ENCODE peak calls at places on chromosomes 11 and 22, in six cellular contexts. One of them, this sample, is unnamed.

GRCh38 chr22:35400335-35400680 is 368 bp downstream of the MCM5 start:
- DNase-seq in tibial nerve: no peak
- DNase-seq in osteoblast: peak
- DNase-seq in fibroblast of lung: no peak
- DNase-seq in pons: no peak
- DNase-seq in sigmoid colon: no peak
- DNase-seq in this sample: no peak

GRCh38 chr11:60762851-60763691 is 6.4 kb downstream of the MS4A15 start:
- DNase-seq in tibial nerve: no peak
- DNase-seq in osteoblast: no peak
- DNase-seq in fibroblast of lung: no peak
- DNase-seq in pons: no peak
- DNase-seq in sigmoid colon: no peak
- DNase-seq in this sample: no peak

GRCh38 chr11:30365793-30366517 is 43.1 kb downstream of the ARL14EP start:
- DNase-seq in tibial nerve: no peak
- DNase-seq in osteoblast: no peak
- DNase-seq in fibroblast of lung: no peak
- DNase-seq in pons: no peak
- DNase-seq in sigmoid colon: no peak
- DNase-seq in this sample: no peak

GRCh38 chr11:85863855-85864254 is 8.7 kb downstream of the CCDC83 start:
- DNase-seq in tibial nerve: no peak
- DNase-seq in osteoblast: no peak
- DNase-seq in fibroblast of lung: no peak
- DNase-seq in pons: no peak
- DNase-seq in sigmoid colon: no peak
- DNase-seq in this sample: no peak

GRCh38 chr11:79011357-79011756 is 429.5 kb downstream of the TENM4 start:
- DNase-seq in tibial nerve: no peak
- DNase-seq in osteoblast: no peak
- DNase-seq in fibroblast of lung: no peak
- DNase-seq in pons: no peak
- DNase-seq in sigmoid colon: no peak
- DNase-seq in this sample: no peak

GRCh38 chr11:34380696-34381095 is 22.9 kb upstream of the ABTB2 start:
- DNase-seq in tibial nerve: no peak
- DNase-seq in osteoblast: peak
- DNase-seq in fibroblast of lung: no peak
- DNase-seq in pons: no peak
- DNase-seq in sigmoid colon: no peak
- DNase-seq in this sample: no peak

GRCh38 chr11:36041988-36042606 is 98.2 kb downstream of the LDLRAD3 start:
- DNase-seq in tibial nerve: no peak
- DNase-seq in osteoblast: no peak
- DNase-seq in fibroblast of lung: no peak
- DNase-seq in pons: no peak
- DNase-seq in sigmoid colon: no peak
- DNase-seq in this sample: no peak

GRCh38 chr11:40879911-40880310 is 579.5 kb downstream of the LRRC4C start:
- DNase-seq in tibial nerve: no peak
- DNase-seq in osteoblast: no peak
- DNase-seq in fibroblast of lung: no peak
- DNase-seq in pons: no peak
- DNase-seq in sigmoid colon: no peak
- DNase-seq in this sample: no peak

GRCh38 chr11:125284209-125284608 is 119.7 kb downstream of the PKNOX2 start:
- DNase-seq in tibial nerve: no peak
- DNase-seq in osteoblast: no peak
- DNase-seq in fibroblast of lung: no peak
- DNase-seq in pons: no peak
- DNase-seq in sigmoid colon: no peak
- DNase-seq in this sample: no peak

GRCh38 chr11:41459602-41460405 is at the start of gene LRRC4C:
- DNase-seq in tibial nerve: no peak
- DNase-seq in osteoblast: no peak
- DNase-seq in fibroblast of lung: no peak
- DNase-seq in pons: peak
- DNase-seq in sigmoid colon: no peak
- DNase-seq in this sample: peak

GRCh38 chr22:37100589-37101127 is 8.9 kb downstream of the TMPRSS6 start:
- DNase-seq in tibial nerve: no peak
- DNase-seq in osteoblast: no peak
- DNase-seq in fibroblast of lung: no peak
- DNase-seq in pons: no peak
- DNase-seq in sigmoid colon: no peak
- DNase-seq in this sample: no peak

GRCh38 chr22:36435516-36436415 is 45.7 kb downstream of the TXN2 start:
- DNase-seq in tibial nerve: no peak
- DNase-seq in osteoblast: peak
- DNase-seq in fibroblast of lung: no peak
- DNase-seq in pons: no peak
- DNase-seq in sigmoid colon: no peak
- DNase-seq in this sample: no peak

GRCh38 chr11:88555018-88555828 is 217.7 kb upstream of the CTSC start:
- DNase-seq in tibial nerve: peak
- DNase-seq in osteoblast: peak
- DNase-seq in fibroblast of lung: peak
- DNase-seq in pons: no peak
- DNase-seq in sigmoid colon: no peak
- DNase-seq in this sample: no peak

GRCh38 chr11:11113676-11114075 is 239.4 kb downstream of the CSNK2A3 start:
- DNase-seq in tibial nerve: no peak
- DNase-seq in osteoblast: no peak
- DNase-seq in fibroblast of lung: no peak
- DNase-seq in pons: no peak
- DNase-seq in sigmoid colon: no peak
- DNase-seq in this sample: no peak

GRCh38 chr22:46935506-46936377 is 173.3 kb downstream of the TBC1D22A start:
- DNase-seq in tibial nerve: no peak
- DNase-seq in osteoblast: no peak
- DNase-seq in fibroblast of lung: no peak
- DNase-seq in pons: no peak
- DNase-seq in sigmoid colon: no peak
- DNase-seq in this sample: no peak

GRCh38 chr22:45317551-45318167 is 7.9 kb downstream of the FAM118A start:
- DNase-seq in tibial nerve: peak
- DNase-seq in osteoblast: peak
- DNase-seq in fibroblast of lung: peak
- DNase-seq in pons: no peak
- DNase-seq in sigmoid colon: peak
- DNase-seq in this sample: no peak

GRCh38 chr11:70220136-70220535 is 17.0 kb downstream of the FADD start:
- DNase-seq in tibial nerve: no peak
- DNase-seq in osteoblast: no peak
- DNase-seq in fibroblast of lung: no peak
- DNase-seq in pons: no peak
- DNase-seq in sigmoid colon: no peak
- DNase-seq in this sample: no peak

GRCh38 chr11:117915672-117916235 is 13.4 kb downstream of the TMPRSS13 start:
- DNase-seq in tibial nerve: no peak
- DNase-seq in osteoblast: no peak
- DNase-seq in fibroblast of lung: no peak
- DNase-seq in pons: no peak
- DNase-seq in sigmoid colon: peak
- DNase-seq in this sample: no peak

GRCh38 chr11:61777234-61778090 is 14.9 kb downstream of the TMEM258 start:
- DNase-seq in tibial nerve: no peak
- DNase-seq in osteoblast: peak
- DNase-seq in fibroblast of lung: no peak
- DNase-seq in pons: no peak
- DNase-seq in sigmoid colon: no peak
- DNase-seq in this sample: no peak

GRCh38 chr11:46693597-46694012 is 6.8 kb downstream of the ARHGAP1 start:
- DNase-seq in tibial nerve: no peak
- DNase-seq in osteoblast: peak
- DNase-seq in fibroblast of lung: no peak
- DNase-seq in pons: no peak
- DNase-seq in sigmoid colon: no peak
- DNase-seq in this sample: no peak

GRCh38 chr11:115226556-115226955 is 277.7 kb downstream of the CADM1 start:
- DNase-seq in tibial nerve: no peak
- DNase-seq in osteoblast: peak
- DNase-seq in fibroblast of lung: peak
- DNase-seq in pons: no peak
- DNase-seq in sigmoid colon: no peak
- DNase-seq in this sample: no peak

GRCh38 chr11:39255648-39256047 is 2203.8 kb downstream of the LRRC4C start:
- DNase-seq in tibial nerve: no peak
- DNase-seq in osteoblast: no peak
- DNase-seq in fibroblast of lung: no peak
- DNase-seq in pons: no peak
- DNase-seq in sigmoid colon: no peak
- DNase-seq in this sample: no peak

GRCh38 chr11:68439355-68440065 is 21.0 kb upstream of the PPP6R3 start:
- DNase-seq in tibial nerve: no peak
- DNase-seq in osteoblast: no peak
- DNase-seq in fibroblast of lung: no peak
- DNase-seq in pons: no peak
- DNase-seq in sigmoid colon: peak
- DNase-seq in this sample: no peak

GRCh38 chr11:114501901-114502300 is 57.8 kb downstream of the NXPE1 start:
- DNase-seq in tibial nerve: no peak
- DNase-seq in osteoblast: no peak
- DNase-seq in fibroblast of lung: no peak
- DNase-seq in pons: no peak
- DNase-seq in sigmoid colon: no peak
- DNase-seq in this sample: no peak

GRCh38 chr11:114321621-114322257 is 25.5 kb downstream of the NNMT start:
- DNase-seq in tibial nerve: no peak
- DNase-seq in osteoblast: peak
- DNase-seq in fibroblast of lung: peak
- DNase-seq in pons: no peak
- DNase-seq in sigmoid colon: no peak
- DNase-seq in this sample: no peak

GRCh38 chr22:38467904-38468760 is at the start of gene KDELR3:
- DNase-seq in tibial nerve: peak
- DNase-seq in osteoblast: peak
- DNase-seq in fibroblast of lung: peak
- DNase-seq in pons: no peak
- DNase-seq in sigmoid colon: peak
- DNase-seq in this sample: no peak

GRCh38 chr22:39518996-39519680 is 1.2 kb upstream of the ATF4 start:
- DNase-seq in tibial nerve: no peak
- DNase-seq in osteoblast: peak
- DNase-seq in fibroblast of lung: peak
- DNase-seq in pons: no peak
- DNase-seq in sigmoid colon: no peak
- DNase-seq in this sample: no peak

GRCh38 chr11:35029979-35030378 is 109.0 kb upstream of the CD44 start:
- DNase-seq in tibial nerve: no peak
- DNase-seq in osteoblast: peak
- DNase-seq in fibroblast of lung: peak
- DNase-seq in pons: no peak
- DNase-seq in sigmoid colon: no peak
- DNase-seq in this sample: no peak

This sample was measured in amygdala.